ENCODE peak calls at places on chromosomes 4 and X, in nine cellular contexts. N, O, H, G, F, S, C, L and V are unnamed samples.
A peak's percentile ranks its signal among the peaks of the same experiment; 100 is the strongest.

GRCh38 chrX:123803331-123803983 is 56.4 kb upstream of the XIAP start:
- DNase-seq in N (no peak), O (no peak), G (peak; percentile 66), F (peak; percentile 69), L (peak; percentile 84), H (no peak), C (peak; percentile 1), S (no peak), V (no peak)

GRCh38 chr4:185711764-185712163 is 100.2 kb downstream of the SORBS2 start:
- DNase-seq in G (no peak), L (peak; percentile 54), C (no peak), N (no peak), H (no peak), O (no peak), F (no peak), S (no peak), V (no peak)

GRCh38 chr4:14908635-14909034 is 93.6 kb upstream of the CPEB2 start:
- DNase-seq in N (no peak), S (no peak), G (no peak), L (peak; percentile 51), H (no peak), F (no peak), C (no peak), O (no peak), V (no peak)

GRCh38 chrX:13469963-13470679 is 99.3 kb upstream of the EGFL6 start:
- DNase-seq in G (no peak), C (no peak), O (no peak), H (no peak), F (peak; percentile 70), L (peak; percentile 71), N (no peak), S (no peak), V (no peak)

GRCh38 chrX:107119281-107119680 is 659 bp upstream of the RBM41 start:
- DNase-seq in S (no peak), O (no peak), H (no peak), F (no peak), N (no peak), L (no peak), C (no peak), G (no peak), V (no peak)

GRCh38 chr4:3436798-3437581 is 4.8 kb upstream of the HGFAC start:
- DNase-seq in F (peak; percentile 62), L (peak; percentile 44), S (no peak), N (no peak), H (no peak), G (peak; percentile 71), C (no peak), O (peak; percentile 39), V (peak; percentile 97)

GRCh38 chr4:7128651-7129050 is 60.8 kb upstream of the GRPEL1 start:
- DNase-seq in S (no peak), F (no peak), L (no peak), N (no peak), H (no peak), O (no peak), C (no peak), G (no peak), V (no peak)

GRCh38 chr4:164949448-164950118 is 27.9 kb downstream of the TRIM61 start:
- DNase-seq in H (peak; percentile 65), L (no peak), G (no peak), F (peak; percentile 18), N (no peak), C (no peak), O (no peak), S (no peak), V (no peak)

GRCh38 chr4:53913098-53913497 is 151.3 kb downstream of the CHIC2 start:
- DNase-seq in S (no peak), C (no peak), O (no peak), G (no peak), H (no peak), F (no peak), N (no peak), L (no peak), V (no peak)

GRCh38 chrX:101977091-101977490 is 45.3 kb upstream of the ZMAT1 start:
- DNase-seq in G (no peak), S (no peak), H (no peak), N (no peak), O (no peak), C (no peak), L (no peak), F (peak; percentile 52), V (no peak)

GRCh38 chrX:133171962-133172708 is 46.0 kb downstream of the TFDP3 start:
- DNase-seq in H (no peak), L (no peak), F (no peak), N (no peak), G (peak; percentile 1), S (no peak), C (no peak), O (no peak), V (no peak)

GRCh38 chr4:178080312-178080711 is 638.1 kb upstream of the AGA start:
- DNase-seq in L (no peak), N (no peak), H (no peak), G (no peak), F (no peak), S (no peak), O (no peak), C (no peak), V (no peak)

GRCh38 chrX:40148439-40149285 is 50.9 kb upstream of the BCOR start:
- DNase-seq in S (no peak), O (peak; percentile 38), F (no peak), G (no peak), L (no peak), H (peak; percentile 15), N (no peak), C (peak; percentile 61), V (no peak)

GRCh38 chr4:123469245-123469644 is 72.7 kb downstream of the SPRY1 start:
- DNase-seq in C (no peak), O (no peak), L (no peak), H (no peak), N (no peak), G (no peak), F (no peak), S (no peak), V (no peak)

GRCh38 chr4:39565925-39566630 is 38.8 kb upstream of the UGDH start:
- DNase-seq in L (peak; percentile 94), S (no peak), C (no peak), F (peak; percentile 80), G (peak; percentile 20), H (no peak), N (no peak), O (no peak), V (no peak)

GRCh38 chr4:165692082-165692481 is 181.0 kb upstream of the TLL1 start:
- DNase-seq in C (no peak), L (no peak), F (no peak), O (no peak), N (no peak), G (no peak), H (no peak), S (no peak), V (no peak)

GRCh38 chrX:151754641-151755215 is 20.2 kb downstream of the CNGA2 start:
- DNase-seq in N (no peak), O (no peak), S (no peak), C (no peak), G (no peak), F (no peak), H (no peak), L (peak; percentile 63), V (no peak)

GRCh38 chr4:94758141-94758699 is 465 bp downstream of the BMPR1B start:
- DNase-seq in F (peak; percentile 43), L (peak; percentile 12), C (no peak), H (peak; percentile 74), N (peak; percentile 68), S (peak; percentile 37), G (no peak), O (peak; percentile 43), V (peak; percentile 59)

GRCh38 chr4:8365951-8366350 is 74.6 kb downstream of the ACOX3 start:
- DNase-seq in N (no peak), C (no peak), S (no peak), F (no peak), O (peak; percentile 26), G (no peak), H (no peak), L (no peak), V (peak; percentile 45)

GRCh38 chrX:10893976-10894375 is 217.2 kb upstream of the HCCS start:
- DNase-seq in F (no peak), O (no peak), C (no peak), H (no peak), G (no peak), L (no peak), N (no peak), S (no peak), V (no peak)

GRCh38 chr4:123706961-123707360 is 310.4 kb downstream of the SPRY1 start:
- DNase-seq in L (peak; percentile 41), N (no peak), O (no peak), S (no peak), C (no peak), F (peak; percentile 54), G (no peak), H (no peak), V (no peak)

GRCh38 chr4:15547392-15547791 is 77.7 kb downstream of the CC2D2A start:
- DNase-seq in S (no peak), G (no peak), L (no peak), O (no peak), H (no peak), N (no peak), C (no peak), F (no peak), V (no peak)